ENCODE peak calls at places on chromosomes 2 and 18, in nine cellular contexts. M, K, W, L, X, A, T, Y and O are unnamed samples. For H3K9me3, the result is how much of the 10 kb centered on the place peaks cover.

GRCh38 chr2:8332646-8333045 is 349.2 kb upstream of the ID2 start:
- DNase-seq in W (no peak), M (no peak), A (no peak), K (no peak), L (no peak), T (no peak), Y (no peak), X (no peak), O (no peak)

GRCh38 chr2:46308629-46309028 is 11.4 kb downstream of the EPAS1 start:
- DNase-seq in L (no peak), A (no peak), K (no peak), Y (no peak), X (no peak), T (no peak), W (no peak), M (no peak), O (no peak)

GRCh38 chr2:169069341-169069740 is at the start of gene DHRS9:
- DNase-seq in A (peak), K (no peak), M (no peak), X (no peak), Y (no peak), W (peak), T (no peak), L (no peak), O (no peak)

GRCh38 chr18:79850731-79851130 is 53.0 kb downstream of the KCNG2 start:
- DNase-seq in K (no peak), A (no peak), Y (no peak), X (no peak), L (no peak), M (no peak), W (no peak), T (no peak), O (no peak)

GRCh38 chr2:45777996-45778719 is 126.7 kb downstream of the PRKCE start:
- DNase-seq in L (no peak), A (peak), K (peak), Y (no peak), T (no peak), M (no peak), W (no peak), X (no peak), O (no peak)

GRCh38 chr2:9508934-9509333 is 34.6 kb downstream of the IAH1 start:
- DNase-seq in A (no peak), X (peak), L (no peak), W (no peak), T (no peak), M (no peak), Y (peak), K (no peak), O (no peak)

GRCh38 chr18:78362198-78362597 is 617.4 kb upstream of the SALL3 start:
- DNase-seq in W (no peak), T (no peak), Y (no peak), K (no peak), A (no peak), X (no peak), L (no peak), M (no peak), O (no peak)

GRCh38 chr2:227759411-227760113 is 13.9 kb downstream of the SCYGR8 start:
- DNase-seq in M (no peak), K (no peak), T (no peak), L (no peak), X (no peak), Y (peak), A (no peak), W (no peak), O (no peak)

GRCh38 chr18:9608728-9609127 is 5.6 kb downstream of the PPP4R1 start:
- DNase-seq in T (no peak), L (no peak), Y (no peak), X (no peak), M (no peak), W (no peak), K (no peak), A (no peak), O (no peak)

GRCh38 chr2:43278683-43279220 is 52.3 kb upstream of the ZFP36L2 start:
- DNase-seq in T (no peak), K (peak), Y (no peak), A (no peak), X (no peak), L (peak), W (no peak), M (no peak), O (no peak)

GRCh38 chr18:26312196-26312595 is 86.0 kb downstream of the TAF4B start:
- DNase-seq in T (no peak), K (no peak), W (no peak), L (no peak), A (no peak), M (no peak), X (no peak), Y (peak), O (no peak)

GRCh38 chr2:224934542-224935188 is 107.6 kb downstream of the DOCK10 start:
- DNase-seq in T (no peak), X (no peak), M (no peak), L (no peak), A (no peak), K (no peak), W (no peak), Y (peak), O (no peak)

GRCh38 chr18:47110875-47111274 is 39.4 kb downstream of the HDHD2 start:
- DNase-seq in X (no peak), L (no peak), W (no peak), M (no peak), A (no peak), K (no peak), T (no peak), Y (no peak), O (no peak)

GRCh38 chr2:84495539-84496146 is 20.7 kb upstream of the DNAH6 start:
- DNase-seq in Y (peak), X (peak), K (no peak), W (no peak), T (no peak), A (peak), L (no peak), M (no peak), O (no peak)

GRCh38 chr2:157839162-157839801 is 36.8 kb downstream of the ACVR1 start:
- DNase-seq in L (peak), K (no peak), T (peak), A (peak), X (peak), M (no peak), W (no peak), Y (peak), O (no peak)

GRCh38 chr2:48283870-48284269 is 246.1 kb upstream of the STON1 start:
- DNase-seq in A (no peak), L (no peak), M (no peak), T (no peak), W (no peak), X (no peak), Y (no peak), K (no peak), O (no peak)

GRCh38 chr18:3596324-3597158 is 146.6 kb downstream of the TGIF1 start:
- DNase-seq in L (peak), K (peak), M (peak), T (peak), X (peak), A (peak), W (peak), Y (peak), O (no peak)

GRCh38 chr2:147449323-147450080 is 395.3 kb upstream of the ACVR2A start:
- DNase-seq in Y (peak), M (no peak), K (no peak), T (no peak), W (no peak), L (no peak), X (no peak), A (peak), O (no peak)

GRCh38 chr2:10564876-10565425 is 116.8 kb upstream of the ODC1 start:
- DNase-seq in X (no peak), M (no peak), A (peak), Y (no peak), W (no peak), L (no peak), K (no peak), T (no peak), O (no peak)

GRCh38 chr18:23277399-23277798 is 142.1 kb downstream of the CABLES1 start:
- DNase-seq in M (no peak), T (no peak), A (no peak), L (no peak), K (no peak), Y (no peak), X (no peak), W (no peak), O (no peak)

GRCh38 chr18:5073026-5073944 is 123.8 kb downstream of the AKAIN1 start:
- DNase-seq in K (no peak), A (peak), W (no peak), L (no peak), X (peak), Y (peak), M (no peak), T (no peak), O (no peak)

GRCh38 chr2:229910832-229911412 is 10.9 kb downstream of the TRIP12 start:
- DNase-seq in X (peak), A (peak), K (no peak), Y (peak), L (no peak), T (no peak), M (no peak), W (no peak), O (no peak)

GRCh38 chr18:44637210-44638051 is 43.3 kb upstream of the SETBP1 start:
- DNase-seq in W (no peak), M (no peak), K (no peak), L (no peak), A (no peak), X (no peak), Y (peak), T (no peak), O (no peak)

GRCh38 chr2:201348758-201349157 is 8.4 kb downstream of the FLACC1 start:
- DNase-seq in K (no peak), T (no peak), M (no peak), X (no peak), A (no peak), Y (peak), W (no peak), L (no peak), O (no peak)

GRCh38 chr2:190267302-190267701 is 52.3 kb downstream of the HIBCH start:
- DNase-seq in K (no peak), Y (no peak), A (no peak), M (no peak), L (no peak), W (no peak), T (no peak), X (no peak), O (no peak)

GRCh38 chr2:137928547-137929503 is 35.4 kb upstream of the HNMT start:
- DNase-seq in T (no peak), L (no peak), A (no peak), M (no peak), K (no peak), X (peak), W (no peak), Y (no peak), O (no peak)

GRCh38 chr2:77521931-77522470 is at the start of gene LRRTM4:
- DNase-seq in M (no peak), K (no peak), W (no peak), T (peak), Y (peak), L (no peak), X (peak), A (peak), O (no peak)

GRCh38 chr2:74357627-74358026 is 14.4 kb upstream of the SLC4A5 start:
- DNase-seq in Y (no peak), M (no peak), K (no peak), X (no peak), L (no peak), T (no peak), A (no peak), W (no peak), O (no peak)

GRCh38 chr2:60432202-60432601 is 121.3 kb downstream of the BCL11A start:
- DNase-seq in A (no peak), K (no peak), X (no peak), L (no peak), T (no peak), M (no peak), Y (no peak), W (no peak), O (no peak)

DNA sequence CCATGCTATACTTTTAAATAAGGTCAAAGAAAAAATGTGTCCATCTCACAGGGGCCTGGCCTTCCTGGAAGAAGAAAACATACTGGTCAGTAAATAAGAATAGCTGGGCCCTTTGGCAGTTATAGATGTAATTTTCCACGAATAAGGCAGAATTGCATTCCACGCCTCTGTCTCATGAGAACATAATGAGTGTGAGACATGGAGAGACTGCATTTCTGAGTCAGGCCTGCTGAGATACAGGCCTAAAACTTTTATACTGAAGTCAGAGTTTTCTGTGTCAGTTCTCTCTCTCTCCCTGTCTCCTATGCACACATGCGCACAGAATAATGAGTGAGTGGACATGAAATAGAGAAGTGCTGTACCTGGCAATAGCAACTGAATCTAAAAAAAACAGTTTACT is 20.4 kb upstream of the IL1R1 start:
- DNase-seq in X (no peak), Y (no peak), M (no peak), W (no peak), L (no peak), K (no peak), T (no peak), A (no peak), O (no peak)
- H3K27ac ChIP-seq in X (no peak), Y (no peak), M (peak), W (peak), L (peak), K (peak), T (peak), A (no peak), O (no peak)

DNA sequence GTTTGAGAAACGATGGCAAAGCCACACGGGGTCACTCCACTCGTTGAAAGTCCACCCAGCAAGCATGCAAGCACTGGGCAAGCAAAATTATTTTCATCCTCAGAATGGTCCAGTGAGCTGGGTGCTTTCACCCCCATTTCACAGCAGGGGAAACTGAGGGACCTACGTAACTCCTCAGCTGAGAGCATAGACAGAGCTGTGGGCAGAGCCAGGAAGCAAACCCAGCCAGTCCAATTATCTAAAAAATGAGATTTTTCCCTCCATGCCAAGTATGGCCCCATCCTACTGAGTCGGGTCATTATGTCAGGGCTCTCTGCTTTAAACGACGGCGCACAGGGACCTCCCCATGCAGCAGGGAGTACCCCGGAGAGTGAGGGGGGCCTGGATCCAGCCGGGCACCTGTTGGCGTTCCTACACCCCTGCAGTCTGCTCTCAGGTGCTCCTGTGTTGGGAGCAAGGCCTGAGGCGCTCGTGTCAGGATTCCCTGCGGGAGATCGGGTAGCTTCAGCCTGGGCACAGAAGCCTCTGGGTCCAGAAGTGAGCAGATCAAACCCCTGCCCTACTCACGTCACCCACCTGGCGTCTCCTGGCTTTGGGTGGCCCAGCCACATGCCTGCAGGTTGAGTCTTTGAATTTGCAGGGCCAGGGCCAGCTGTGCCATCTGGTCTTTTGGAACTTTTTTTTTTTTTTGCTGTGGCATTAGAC is 17.3 kb downstream of the TWIST2 start:
- DNase-seq in T (no peak), K (no peak), A (no peak), W (no peak), M (no peak), Y (no peak), L (no peak), X (no peak), O (no peak)
- H3K4me3 ChIP-seq in T (no peak), K (no peak), A (no peak), W (peak), M (no peak), Y (no peak), L (no peak), X (no peak), O (no peak)

GRCh38 chr2:2840101-2840531 is 509.0 kb upstream of the MYT1L start:
- DNase-seq in Y (no peak), A (no peak), K (no peak), W (no peak), M (no peak), X (no peak), L (no peak), T (no peak), O (no peak)

GRCh38 chr2:2836343-2837070 is 505.4 kb upstream of the MYT1L start:
- DNase-seq in A (no peak), W (no peak), T (no peak), K (no peak), L (no peak), X (no peak), Y (no peak), M (no peak), O (no peak)

GRCh38 chr2:2839393-2840096 is 508.5 kb upstream of the MYT1L start:
- DNase-seq in M (no peak), X (no peak), T (no peak), W (no peak), K (no peak), Y (no peak), L (no peak), A (no peak), O (no peak)

GRCh38 chr2:2837768-2838547 is 506.9 kb upstream of the MYT1L start:
- DNase-seq in X (no peak), A (peak), L (no peak), W (no peak), K (no peak), M (no peak), Y (no peak), T (no peak), O (no peak)

GRCh38 chr2:2838548-2838845 is 507.4 kb upstream of the MYT1L start:
- DNase-seq in X (no peak), L (no peak), A (no peak), K (no peak), T (no peak), M (no peak), W (no peak), Y (no peak), O (no peak)
- H3K9me3 ChIP-seq in X (under half), L (under half), A (under half), K (under half), T (under half), M (under half), W (under half), Y (under half), O (under half)

GRCh38 chr2:65059071-65059470 is 2.9 kb downstream of the CEP68 start:
- DNase-seq in M (no peak), Y (no peak), T (no peak), L (no peak), A (no peak), W (no peak), X (no peak), K (no peak), O (no peak)
- H3K27ac ChIP-seq in M (peak), Y (no peak), T (peak), L (no peak), A (peak), W (peak), X (no peak), K (peak), O (peak)

DNA sequence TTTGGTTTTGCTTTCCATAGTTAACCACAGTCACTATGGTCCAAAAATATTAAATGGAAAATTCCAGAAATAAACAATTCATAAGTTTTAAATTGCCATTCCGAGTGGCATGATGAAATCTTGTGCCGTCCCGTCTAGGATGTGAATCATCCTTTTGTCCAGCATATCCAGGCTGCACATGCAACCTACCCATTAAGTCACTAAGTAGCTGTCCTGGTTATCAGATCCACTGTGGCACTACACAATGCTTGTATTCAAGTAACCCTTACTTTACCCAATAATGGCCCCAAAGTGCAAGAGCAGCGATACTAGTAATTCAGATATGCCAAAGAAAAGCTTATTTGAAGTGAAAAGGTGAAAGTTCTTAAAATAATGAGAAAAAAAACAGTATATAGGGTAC is 10.7 kb downstream of the USP34 start:
- DNase-seq in L (no peak), K (no peak), W (no peak), Y (no peak), X (no peak), M (no peak), T (no peak), A (peak), O (no peak)
- H3K4me3 ChIP-seq in L (no peak), K (no peak), W (no peak), Y (no peak), X (no peak), M (no peak), T (no peak), A (no peak), O (no peak)